ENCODE peak calls at places on chromosomes 16 and 17, in nine cellular contexts. X is cardiac muscle cell; K is nephron progenitor cell; Q is GM18507; M is NCI-H69; V is amniotic stem cell; L is stimulated activated CD4-positive, alpha-beta T cell treated with anti-CD3 and anti-CD28 coated beads, Interleukin-1b, Interleukin-23, amount 100 ng/mL, for 4 hours; N is WTC11; F is HEK293T. O is an unnamed sample.

GRCh38 chr17:14515015-14515414 is 214.1 kb downstream of the HS3ST3B1 start:
- DNase-seq in X (peak), K (no peak), Q (no peak), M (no peak), V (no peak), L (no peak), N (no peak), F (no peak), O (no peak)

GRCh38 chr17:61884864-61885263 is 21.5 kb upstream of the BRIP1 start:
- DNase-seq in X (no peak), K (no peak), Q (no peak), M (no peak), V (no peak), L (no peak), N (no peak), F (no peak), O (no peak)

GRCh38 chr17:19867094-19867653 is 562 bp downstream of the ULK2 start:
- DNase-seq in X (peak), K (peak), Q (peak), M (peak), V (no peak), L (peak), N (peak), F (peak), O (peak)

GRCh38 chr17:9763643-9764042 is 27.7 kb downstream of the DHRS7C start:
- DNase-seq in X (no peak), K (no peak), Q (no peak), M (no peak), V (no peak), L (no peak), N (no peak), F (no peak), O (no peak)

GRCh38 chr16:57634171-57634570 is 5.7 kb downstream of the ADGRG1 start:
- DNase-seq in X (no peak), K (no peak), Q (no peak), M (no peak), V (no peak), L (no peak), N (no peak), F (no peak), O (peak)

GRCh38 chr16:89422527-89422904 is 67.8 kb downstream of the ANKRD11 start:
- DNase-seq in X (peak), K (no peak), Q (peak), M (no peak), V (no peak), L (peak), N (no peak), F (no peak), O (no peak)

GRCh38 chr16:48057085-48057484 is 98.7 kb downstream of the ABCC12 start:
- DNase-seq in X (no peak), K (no peak), Q (no peak), M (no peak), V (no peak), L (no peak), N (no peak), F (no peak), O (no peak)

GRCh38 chr17:46157443-46158107 is 35.7 kb downstream of the KANSL1 start:
- DNase-seq in X (peak), K (no peak), Q (no peak), M (peak), V (peak), L (no peak), N (no peak), F (no peak), O (no peak)

GRCh38 chr17:15213381-15214087 is 51.6 kb downstream of the PMP22 start:
- DNase-seq in X (peak), K (peak), Q (no peak), M (peak), V (no peak), L (no peak), N (no peak), F (no peak), O (peak)

GRCh38 chr16:89687092-89687940 is 827 bp downstream of the CDK10 start:
- DNase-seq in X (peak), K (no peak), Q (no peak), M (peak), V (no peak), L (no peak), N (no peak), F (no peak), O (no peak)

GRCh38 chr17:79305831-79306687 is 231.4 kb downstream of the ENGASE start:
- DNase-seq in X (peak), K (peak), Q (no peak), M (no peak), V (no peak), L (no peak), N (no peak), F (no peak), O (no peak)

GRCh38 chr17:20216154-20216815 is 207.1 kb downstream of the SPECC1 start:
- DNase-seq in X (no peak), K (no peak), Q (no peak), M (no peak), V (no peak), L (no peak), N (no peak), F (no peak), O (no peak)

O was measured in SJCRH30.